ENCODE peak calls at places on chromosome 10, in seven cellular contexts. N is lung, J is heart left ventricle, Y is suprapubic skin, D is left ventricle myocardium inferior, K is body of pancreas, P is right lobe of liver. X is an unnamed sample. For H3K27me3, the result is how much of the 10 kb centered on the place peaks cover.

GRCh38 chr10:1074063-1074747 is 18.0 kb downstream of the WDR37 start:
- DNase-seq in N (no peak), D (no peak), K (no peak), J (no peak), P (no peak), Y (no peak), X (no peak)

GRCh38 chr10:76035728-76036409 is 604.4 kb downstream of the LRMDA start:
- DNase-seq in P (no peak), D (no peak), K (no peak), J (no peak), N (no peak), Y (no peak), X (no peak)

GRCh38 chr10:132272061-132272766 is 35.5 kb downstream of the STK32C start:
- DNase-seq in K (peak), D (peak), N (peak), P (peak), Y (peak), J (peak), X (peak)

GRCh38 chr10:96107623-96108038 is 22.5 kb upstream of the ZNF518A start:
- DNase-seq in J (no peak), P (no peak), D (no peak), K (no peak), N (no peak), Y (no peak), X (no peak)

GRCh38 chr10:130040351-130040750 is 70.3 kb downstream of the C10orf143 start:
- DNase-seq in J (no peak), Y (no peak), P (no peak), K (no peak), D (no peak), N (no peak), X (no peak)

GRCh38 chr10:24811906-24812305 is 88.2 kb upstream of the ARHGAP21 start:
- DNase-seq in D (peak), Y (no peak), N (no peak), J (no peak), P (no peak), K (peak), X (peak)

GRCh38 chr10:111598433-111599059 is 521.7 kb downstream of the ADRA2A start:
- DNase-seq in J (peak), D (no peak), Y (peak), P (no peak), K (peak), N (peak), X (no peak)

GRCh38 chr10:17616403-17617030 is 657 bp downstream of the HACD1 start:
- DNase-seq in J (peak), Y (peak), D (peak), K (peak), N (peak), P (peak), X (peak)

GRCh38 chr10:87094373-87095240 is at the start of the genes GLUD1 and SHLD2:
- DNase-seq in K (peak), P (peak), Y (peak), J (peak), N (peak), D (peak), X (peak)

GRCh38 chr10:32713560-32713959 is 244.5 kb downstream of the ITGB1 start:
- DNase-seq in K (no peak), P (no peak), N (no peak), D (no peak), Y (no peak), J (no peak), X (no peak)

GRCh38 chr10:133210398-133211140 is 19.4 kb upstream of the UTF1 start:
- DNase-seq in J (peak), Y (no peak), D (no peak), P (no peak), N (no peak), K (no peak), X (no peak)

GRCh38 chr10:35017608-35018007 is 72.5 kb downstream of the CUL2 start:
- DNase-seq in P (no peak), N (no peak), K (no peak), D (no peak), J (no peak), Y (no peak), X (no peak)

GRCh38 chr10:89706011-89706410 is 4.6 kb downstream of the KIF20B start:
- DNase-seq in K (no peak), N (no peak), P (no peak), Y (no peak), J (no peak), D (no peak), X (no peak)

GRCh38 chr10:58791137-58791536 is 278.5 kb downstream of the BICC1 start:
- DNase-seq in K (no peak), P (no peak), D (no peak), J (no peak), Y (no peak), N (no peak), X (no peak)

GRCh38 chr10:125154529-125154928 is 5.8 kb downstream of the CTBP2 start:
- DNase-seq in J (no peak), N (no peak), Y (no peak), P (no peak), K (no peak), D (no peak), X (no peak)

GRCh38 chr10:131997366-131998049 is 15.8 kb upstream of the BNIP3 start:
- DNase-seq in P (peak), N (peak), D (peak), Y (peak), K (peak), J (peak), X (no peak)

GRCh38 chr10:105535478-105535877 is 894.4 kb downstream of the SORCS3 start:
- DNase-seq in N (no peak), J (no peak), K (no peak), D (no peak), Y (no peak), P (no peak), X (no peak)

GRCh38 chr10:79229081-79229541 is 118.2 kb upstream of the PPIF start:
- DNase-seq in Y (no peak), P (no peak), J (no peak), K (peak), N (no peak), D (no peak), X (no peak)

GRCh38 chr10:102868976-102869289 is 337 bp upstream of the AS3MT start:
- DNase-seq in P (no peak), K (no peak), Y (no peak), J (no peak), N (no peak), D (no peak), X (no peak)

GRCh38 chr10:51007781-51008180 is 66.5 kb upstream of the PRKG1 start:
- DNase-seq in P (no peak), D (no peak), J (no peak), Y (no peak), N (no peak), K (no peak), X (no peak)

GRCh38 chr10:126130291-126130710 is 233.9 kb downstream of the FANK1 start:
- DNase-seq in K (peak), N (no peak), D (peak), Y (no peak), P (no peak), J (peak), X (no peak)

GRCh38 chr10:106795619-106796018 is 368.9 kb downstream of the SORCS1 start:
- DNase-seq in D (peak), K (peak), P (no peak), Y (no peak), N (no peak), J (peak), X (peak)

GRCh38 chr10:47303105-47303504 is 3.1 kb downstream of the GDF10 start:
- DNase-seq in K (no peak), D (no peak), J (no peak), N (no peak), Y (no peak), P (no peak), X (no peak)

GRCh38 chr10:12194752-12195271 is 879 bp downstream of the NUDT5 start:
- DNase-seq in N (peak), D (peak), P (peak), J (peak), Y (peak), K (peak), X (peak)

GRCh38 chr10:54096892-54097291 is 704.1 kb downstream of the PCDH15 start:
- DNase-seq in N (no peak), J (no peak), P (no peak), Y (no peak), K (no peak), D (no peak), X (no peak)

GRCh38 chr10:7953447-7953846 is 101.0 kb upstream of the GATA3 start:
- DNase-seq in K (no peak), Y (no peak), J (no peak), N (no peak), P (no peak), D (no peak), X (no peak)

GRCh38 chr10:43396061-43396927 is 12.7 kb downstream of the HNRNPF start:
- DNase-seq in D (peak), J (peak), N (peak), Y (peak), K (peak), P (peak), X (peak)

GRCh38 chr10:132223156-132223590 is 36.4 kb downstream of the DPYSL4 start:
- DNase-seq in Y (peak), P (peak), K (peak), N (peak), D (peak), J (peak), X (peak)

GRCh38 chr10:7853892-7854289 is 35.6 kb downstream of the TAF3 start:
- DNase-seq in J (no peak), K (no peak), N (no peak), Y (no peak), D (no peak), P (no peak), X (no peak)

GRCh38 chr10:70055550-70055949 is 2.9 kb downstream of the MACROH2A2 start:
- DNase-seq in J (no peak), Y (no peak), D (no peak), K (no peak), P (no peak), N (no peak), X (no peak)

GRCh38 chr10:70052462-70053211 is at the start of gene MACROH2A2:
- DNase-seq in J (peak), N (peak), Y (no peak), K (peak), P (peak), D (peak), X (peak)

GRCh38 chr10:70053212-70053895 is 708 bp downstream of the MACROH2A2 start:
- DNase-seq in J (peak), Y (no peak), P (peak), D (peak), K (no peak), N (no peak), X (peak)

GRCh38 chr10:70054902-70055301 is 2.3 kb downstream of the MACROH2A2 start:
- DNase-seq in Y (no peak), J (no peak), K (no peak), P (no peak), D (no peak), N (no peak), X (no peak)

DNA sequence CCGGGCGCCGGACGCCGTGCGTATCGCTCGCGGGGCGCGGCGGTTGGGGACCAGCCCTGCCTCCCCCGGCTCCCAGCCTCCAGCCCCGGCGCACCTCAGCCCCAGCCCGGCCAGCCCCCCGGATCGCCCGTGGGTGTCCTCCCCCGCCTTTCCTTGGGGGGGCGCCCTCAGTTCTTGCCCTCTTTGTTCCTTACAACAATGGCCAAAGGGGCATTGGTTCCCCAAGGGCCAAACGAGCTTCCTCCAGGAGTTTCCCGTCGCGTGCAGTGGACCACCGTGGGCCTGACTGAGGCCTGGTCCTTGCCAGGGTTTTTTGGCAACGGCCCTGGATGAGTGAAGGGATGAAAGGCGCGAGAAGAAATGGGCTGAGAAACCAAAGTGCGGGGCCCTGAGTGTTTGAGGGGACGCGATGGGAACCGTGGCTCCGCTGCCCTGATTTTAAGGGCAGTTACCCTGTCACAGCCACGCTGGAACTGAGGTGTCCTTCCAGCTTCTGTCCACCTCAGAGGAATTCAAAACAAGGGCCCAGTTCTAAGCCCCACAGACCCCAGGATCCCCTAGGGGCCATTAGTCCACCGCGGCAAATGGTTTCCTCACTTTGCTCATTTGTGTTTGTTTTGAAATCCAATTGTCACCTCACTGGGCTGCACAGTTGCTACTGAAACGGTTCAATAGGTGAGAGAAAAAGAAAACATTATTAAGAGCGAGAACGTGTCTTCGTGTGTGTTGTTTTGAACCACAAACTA is 1.4 kb downstream of the MACROH2A2 start:
- DNase-seq in D (peak), K (no peak), P (no peak), N (no peak), Y (no peak), J (peak), X (peak)
- H3K27me3 ChIP-seq in D (under half), K (under half), P (under half), N (under half), Y (under half), J (under half), X (under half)

DNA sequence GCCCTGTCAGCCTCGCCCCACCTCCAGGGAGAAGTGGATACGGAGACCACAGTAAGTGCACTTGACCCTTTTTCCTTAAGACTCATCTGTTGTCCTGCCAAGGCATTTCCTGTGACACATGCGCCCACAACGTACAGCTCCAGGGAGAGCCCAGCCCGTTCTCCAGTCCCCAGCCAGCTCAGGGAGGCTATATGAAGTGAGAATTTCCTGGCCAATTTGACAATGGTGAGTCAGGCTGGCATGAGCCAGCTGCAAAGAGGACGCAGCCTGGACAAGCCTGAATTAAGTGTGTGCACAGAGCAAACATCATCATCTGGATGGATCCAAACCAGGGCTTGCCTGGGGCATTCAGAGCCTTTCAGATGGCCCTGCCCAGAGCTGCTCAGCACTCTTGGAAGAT is 244.8 kb downstream of the KCNMA1 start:
- DNase-seq in D (no peak), N (peak), K (no peak), J (no peak), Y (no peak), P (no peak), X (no peak)
- H3K4me3 ChIP-seq in D (no peak), N (no peak), K (no peak), J (no peak), Y (no peak), P (no peak), X (no peak)

GRCh38 chr10:71854031-71854430 is 3.0 kb upstream of the PSAP start:
- DNase-seq in D (no peak), Y (no peak), P (no peak), K (no peak), N (no peak), J (no peak), X (no peak)
- TF ChIP-seq CTCF in D (no peak), Y (no peak), P (no peak), K (no peak), N (no peak), J (no peak), X (no peak)

GRCh38 chr10:123150986-123151738 is 3.0 kb upstream of the BUB3 start:
- DNase-seq in K (no peak), D (no peak), J (no peak), N (no peak), Y (no peak), P (peak), X (no peak)

GRCh38 chr10:123149162-123149567 is 1.2 kb downstream of the HMX2 start:
- DNase-seq in K (no peak), D (no peak), Y (no peak), N (no peak), J (no peak), P (no peak), X (no peak)

GRCh38 chr10:123148414-123149161 is 652 bp downstream of the HMX2 start:
- DNase-seq in P (no peak), N (no peak), D (no peak), J (no peak), Y (no peak), K (no peak), X (no peak)

GRCh38 chr10:123149568-123150228 is 1.8 kb downstream of the HMX2 start:
- DNase-seq in D (no peak), J (no peak), N (no peak), K (no peak), P (no peak), Y (no peak), X (no peak)

DNA sequence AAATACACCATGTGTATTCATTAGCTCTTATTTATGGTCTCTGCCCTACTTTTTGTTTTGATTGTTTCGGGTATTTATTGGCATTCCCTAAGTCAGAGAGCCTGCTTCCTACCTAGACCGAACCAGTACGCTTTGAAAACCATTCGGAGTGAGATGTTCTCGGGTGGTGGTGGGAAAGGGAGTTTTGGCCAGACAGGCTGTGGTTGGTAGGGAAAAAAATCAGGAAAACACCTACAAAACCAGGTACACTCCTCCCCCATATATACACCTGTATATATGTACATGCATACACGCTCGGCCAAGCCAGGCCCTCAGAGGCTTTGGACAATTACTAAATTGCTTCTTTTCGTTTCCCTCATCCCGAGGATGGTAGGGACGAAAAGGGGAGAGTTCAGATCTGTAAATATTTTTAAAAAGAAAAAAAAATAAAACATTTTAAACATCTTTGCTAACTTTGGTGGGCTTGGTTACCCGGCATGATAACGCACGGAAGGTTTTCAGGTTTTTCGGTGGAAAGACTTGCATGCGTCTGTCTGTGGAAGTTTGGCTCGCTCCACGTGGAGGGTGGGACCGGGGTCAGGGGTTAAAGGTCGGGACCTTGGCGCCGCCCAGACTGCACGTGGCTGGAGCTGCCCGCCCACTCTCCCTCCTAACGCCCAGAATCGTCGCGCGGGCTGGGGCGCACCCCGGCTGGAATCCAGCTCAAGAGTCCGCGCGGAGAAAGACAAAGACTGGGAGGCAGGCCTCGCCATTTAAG is 2.5 kb downstream of the HMX2 start:
- DNase-seq in D (no peak), K (no peak), N (no peak), Y (no peak), J (no peak), P (no peak), X (no peak)
- H3K27me3 ChIP-seq in D (half or more), K (under half), N (under half), Y (half or more), J (half or more), P (half or more), X (half or more)

GRCh38 chr10:21069929-21070363 is 172.8 kb upstream of the NEBL start:
- DNase-seq in Y (no peak), D (no peak), K (no peak), P (no peak), N (no peak), J (peak), X (no peak)
- H3K4me3 ChIP-seq in Y (no peak), D (peak), K (no peak), P (no peak), N (no peak), J (no peak), X (no peak)

DNA sequence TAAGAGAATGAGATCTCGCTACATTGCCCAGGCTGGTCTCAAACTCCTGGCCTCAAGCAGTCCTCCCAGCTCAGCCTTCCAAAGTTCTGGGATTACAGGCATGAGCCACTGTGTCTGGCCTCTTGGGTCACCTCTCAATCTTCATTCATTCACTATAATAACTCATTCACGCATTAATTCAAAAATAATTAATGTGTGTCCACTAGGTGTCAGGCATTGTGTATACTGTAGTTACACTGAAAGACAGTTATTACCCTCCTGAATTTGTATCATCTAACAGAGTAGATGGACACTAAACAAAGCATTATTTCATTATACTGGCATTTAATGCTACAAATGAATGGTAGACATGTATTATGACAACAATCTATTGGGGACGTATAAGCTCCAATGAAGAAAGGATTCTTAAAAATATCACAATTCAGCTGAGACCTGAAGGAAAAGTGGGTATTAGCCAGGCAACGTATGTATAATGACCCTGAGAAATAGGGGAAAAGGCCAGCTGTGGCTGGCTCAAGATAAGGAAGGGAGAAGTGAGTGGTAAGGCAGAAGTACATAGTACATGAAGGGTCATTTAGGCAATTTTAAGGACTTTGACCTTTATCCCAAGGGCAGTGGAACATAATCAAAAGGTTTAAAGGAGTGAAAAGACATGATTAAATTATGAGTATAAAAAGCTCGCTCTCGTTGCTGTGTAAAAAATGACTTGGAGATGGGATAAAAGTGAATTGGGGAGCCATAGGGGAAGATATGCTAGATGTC is 150.7 kb downstream of the BTAF1 start:
- DNase-seq in P (no peak), D (no peak), K (no peak), Y (no peak), N (no peak), J (no peak), X (no peak)
- TF ChIP-seq CTCF in P (peak), D (peak), K (peak), Y (no peak), N (no peak), J (peak), X (no peak)

DNA sequence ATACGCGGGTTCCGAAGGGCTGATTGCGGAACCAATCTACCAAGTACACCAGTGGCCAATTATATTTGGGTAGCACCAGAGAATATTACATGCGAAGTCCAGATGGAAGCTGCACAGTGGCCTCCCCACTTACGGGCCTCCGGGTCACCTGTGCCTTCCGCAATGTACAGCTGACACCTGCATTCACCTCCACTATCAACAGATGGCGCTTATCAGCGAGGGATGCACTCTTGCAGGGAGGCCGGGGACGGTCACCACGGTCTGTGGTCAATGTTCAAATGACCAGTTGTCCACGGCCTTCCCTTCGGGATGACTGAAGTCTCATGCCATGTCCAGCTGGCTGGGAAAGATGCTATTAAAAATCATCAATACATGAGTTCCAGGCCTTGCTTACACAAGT is 47.6 kb downstream of the SLIT1 start:
- DNase-seq in Y (no peak), D (no peak), P (peak), J (no peak), N (no peak), K (no peak), X (no peak)
- H3K27me3 ChIP-seq in Y (under half), D (half or more), P (under half), J (under half), N (under half), K (under half), X (under half)

X was measured in dorsolateral prefrontal cortex.